ENCODE peak calls at places on chromosomes 12 and 14, in four cellular contexts. One of them, this sample, is unnamed.

GRCh38 chr12:106417926-106418910 is 60.7 kb downstream of the POLR3B start:
- DNase-seq in fibroblast of villous mesenchyme: peak
- DNase-seq in GM12865: no peak
- DNase-seq in bronchial epithelial cell: peak
- DNase-seq in this sample: no peak

GRCh38 chr14:88838015-88838414 is 13.6 kb downstream of the TTC8 start:
- DNase-seq in fibroblast of villous mesenchyme: no peak
- DNase-seq in GM12865: no peak
- DNase-seq in bronchial epithelial cell: no peak
- DNase-seq in this sample: no peak

GRCh38 chr14:45156067-45156466 is 20.3 kb downstream of the FANCM start:
- DNase-seq in fibroblast of villous mesenchyme: peak
- DNase-seq in GM12865: peak
- DNase-seq in bronchial epithelial cell: no peak
- DNase-seq in this sample: no peak

GRCh38 chr12:851913-852312 is 97.6 kb downstream of the RAD52 start:
- DNase-seq in fibroblast of villous mesenchyme: peak
- DNase-seq in GM12865: no peak
- DNase-seq in bronchial epithelial cell: peak
- DNase-seq in this sample: no peak

GRCh38 chr12:233615-233968 is 19.6 kb upstream of the SLC6A12 start:
- DNase-seq in fibroblast of villous mesenchyme: no peak
- DNase-seq in GM12865: no peak
- DNase-seq in bronchial epithelial cell: no peak
- DNase-seq in this sample: no peak

GRCh38 chr14:68816183-68816942 is 23.5 kb upstream of the ZFP36L1 start:
- DNase-seq in fibroblast of villous mesenchyme: peak
- DNase-seq in GM12865: peak
- DNase-seq in bronchial epithelial cell: peak
- DNase-seq in this sample: peak

GRCh38 chr14:31449971-31450610 is 7.2 kb downstream of the DTD2 start:
- DNase-seq in fibroblast of villous mesenchyme: peak
- DNase-seq in GM12865: peak
- DNase-seq in bronchial epithelial cell: peak
- DNase-seq in this sample: no peak

GRCh38 chr12:7642876-7643309 is 22.8 kb downstream of the APOBEC1 start:
- DNase-seq in fibroblast of villous mesenchyme: no peak
- DNase-seq in GM12865: peak
- DNase-seq in bronchial epithelial cell: no peak
- DNase-seq in this sample: no peak

GRCh38 chr12:56670836-56671235 is 17.2 kb downstream of the PTGES3 start:
- DNase-seq in fibroblast of villous mesenchyme: no peak
- DNase-seq in GM12865: no peak
- DNase-seq in bronchial epithelial cell: no peak
- DNase-seq in this sample: no peak

GRCh38 chr12:100163416-100164152 is 20.9 kb upstream of the BLTP3B start:
- DNase-seq in fibroblast of villous mesenchyme: peak
- DNase-seq in GM12865: peak
- DNase-seq in bronchial epithelial cell: peak
- DNase-seq in this sample: peak

GRCh38 chr14:55129428-55130193 is 559 bp downstream of the LGALS3 start:
- DNase-seq in fibroblast of villous mesenchyme: peak
- DNase-seq in GM12865: peak
- DNase-seq in bronchial epithelial cell: peak
- DNase-seq in this sample: peak

GRCh38 chr14:68922201-68922613 is 56.9 kb downstream of the ACTN1 start:
- DNase-seq in fibroblast of villous mesenchyme: no peak
- DNase-seq in GM12865: no peak
- DNase-seq in bronchial epithelial cell: no peak
- DNase-seq in this sample: no peak

DNA sequence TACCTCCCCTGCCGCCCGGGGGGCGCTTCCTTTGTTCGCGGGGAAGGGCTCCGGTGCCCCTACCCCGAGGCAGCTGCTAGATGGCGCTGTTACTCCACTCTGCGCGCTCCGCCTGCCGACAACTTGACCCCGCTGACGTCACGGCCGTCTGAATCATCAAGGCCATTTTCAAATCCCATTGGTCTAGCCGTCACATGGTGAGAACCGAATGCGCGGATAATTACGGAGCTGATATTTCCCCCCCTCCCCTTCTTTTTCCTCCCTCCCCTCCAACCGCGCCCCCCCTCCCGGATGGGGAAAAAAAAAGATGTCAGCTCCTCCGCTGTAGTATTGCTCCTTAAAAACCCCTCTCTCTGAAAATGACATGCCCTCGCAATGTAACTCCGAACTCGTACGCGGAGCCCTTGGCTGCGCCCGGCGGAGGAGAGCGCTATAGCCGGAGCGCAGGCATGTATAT is at the start of gene HOXC10:
- DNase-seq in fibroblast of villous mesenchyme: peak
- DNase-seq in GM12865: peak
- DNase-seq in bronchial epithelial cell: peak
- DNase-seq in this sample: peak
- H3K4me3 ChIP-seq in fibroblast of villous mesenchyme: peak
- H3K4me3 ChIP-seq in GM12865: no peak
- H3K4me3 ChIP-seq in bronchial epithelial cell: no peak
- H3K4me3 ChIP-seq in this sample: peak

GRCh38 chr14:103880986-103881926 is 33.9 kb upstream of the PPP1R13B start:
- DNase-seq in fibroblast of villous mesenchyme: no peak
- DNase-seq in GM12865: no peak
- DNase-seq in bronchial epithelial cell: no peak
- DNase-seq in this sample: peak

GRCh38 chr14:103879118-103879569 is 31.8 kb upstream of the PPP1R13B start:
- DNase-seq in fibroblast of villous mesenchyme: no peak
- DNase-seq in GM12865: no peak
- DNase-seq in bronchial epithelial cell: no peak
- DNase-seq in this sample: no peak

GRCh38 chr14:103878180-103878579 is 30.8 kb upstream of the PPP1R13B start:
- DNase-seq in fibroblast of villous mesenchyme: no peak
- DNase-seq in GM12865: no peak
- DNase-seq in bronchial epithelial cell: no peak
- DNase-seq in this sample: no peak

GRCh38 chr14:103880334-103880985 is 33.1 kb upstream of the PPP1R13B start:
- DNase-seq in fibroblast of villous mesenchyme: peak
- DNase-seq in GM12865: no peak
- DNase-seq in bronchial epithelial cell: peak
- DNase-seq in this sample: peak

DNA sequence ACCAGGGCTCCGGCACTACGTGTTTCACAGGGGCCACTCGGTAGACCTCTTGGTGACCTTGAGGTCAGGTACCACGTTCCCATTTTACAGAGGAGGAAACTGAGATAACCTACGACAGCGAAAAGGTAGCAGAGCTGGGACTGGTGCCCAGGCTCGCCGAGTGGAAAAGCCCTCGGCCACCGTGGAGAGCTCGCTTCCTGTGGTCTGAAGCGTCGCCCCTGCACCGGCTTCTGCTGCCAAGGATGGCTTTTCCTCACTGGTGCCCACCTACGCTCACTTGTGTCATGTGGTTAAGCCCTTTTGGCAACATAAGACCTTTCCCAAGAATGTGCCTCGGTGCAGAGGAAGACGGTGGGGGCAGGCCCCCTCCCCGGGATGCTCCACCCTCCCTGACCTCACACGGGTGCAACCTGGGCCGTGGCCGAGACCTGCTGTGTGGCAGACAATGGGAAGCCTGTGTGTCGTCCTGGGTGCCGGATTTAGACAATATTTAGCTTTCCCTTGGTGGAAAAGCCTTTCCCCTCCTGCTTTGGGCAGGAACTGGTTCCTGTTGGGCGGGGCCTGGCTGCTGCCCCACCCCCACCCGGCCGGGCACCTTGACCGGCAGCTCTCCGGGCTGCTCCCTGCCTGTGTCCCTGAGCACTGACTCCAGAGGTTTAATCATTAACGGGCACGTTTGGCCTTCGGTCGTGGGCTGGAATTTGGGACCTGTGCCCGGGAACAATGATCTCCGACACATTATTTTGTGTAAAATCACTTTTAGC is 32.4 kb upstream of the PPP1R13B start:
- DNase-seq in fibroblast of villous mesenchyme: no peak
- DNase-seq in GM12865: no peak
- DNase-seq in bronchial epithelial cell: peak
- DNase-seq in this sample: peak
- H3K4me3 ChIP-seq in fibroblast of villous mesenchyme: no peak
- H3K4me3 ChIP-seq in GM12865: no peak
- H3K4me3 ChIP-seq in bronchial epithelial cell: peak
- H3K4me3 ChIP-seq in this sample: peak

DNA sequence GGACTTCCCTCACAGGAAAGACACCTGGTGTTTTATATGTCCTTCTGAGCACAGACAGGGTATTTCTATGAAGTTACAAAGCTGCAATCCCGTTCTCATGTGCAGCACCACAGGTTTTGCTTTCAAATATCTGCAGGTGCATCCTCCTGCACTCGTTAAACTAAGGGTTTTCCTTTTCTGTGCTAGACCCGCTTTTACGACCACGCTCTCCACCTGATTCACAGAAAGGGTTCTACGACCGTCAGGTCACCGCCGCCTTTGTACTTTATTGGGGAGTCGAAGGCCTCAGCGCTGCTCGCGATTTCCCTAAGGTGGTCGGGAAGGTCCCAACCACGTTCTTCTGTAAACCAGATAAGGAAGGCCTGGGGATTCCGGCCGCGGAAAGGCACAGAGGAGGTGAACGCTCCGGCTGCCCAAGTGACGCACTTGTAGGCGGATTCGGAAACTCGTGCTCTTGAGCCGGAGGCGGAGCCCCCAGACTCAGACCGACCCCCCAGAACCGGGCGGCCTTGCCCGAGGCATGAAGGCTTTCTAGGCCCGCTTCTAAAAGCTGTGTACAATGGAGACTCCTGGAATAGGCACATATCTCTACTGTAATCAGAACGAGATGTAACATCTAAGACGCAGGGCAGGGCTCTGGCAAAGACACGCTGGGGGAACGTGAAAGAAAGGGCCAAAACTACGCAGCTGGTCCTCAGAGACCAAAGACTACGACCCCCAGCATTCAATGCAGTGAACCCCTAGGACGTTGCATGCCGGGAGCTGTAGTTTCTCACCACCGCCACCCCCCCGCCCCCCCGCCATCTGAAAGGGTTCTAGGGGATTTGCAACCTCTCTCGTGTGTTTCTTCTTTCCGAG is 930 bp upstream of the HSP90B1 start:
- DNase-seq in fibroblast of villous mesenchyme: peak
- DNase-seq in GM12865: peak
- DNase-seq in bronchial epithelial cell: peak
- DNase-seq in this sample: peak
- H3K4me3 ChIP-seq in fibroblast of villous mesenchyme: peak
- H3K4me3 ChIP-seq in GM12865: peak
- H3K4me3 ChIP-seq in bronchial epithelial cell: peak
- H3K4me3 ChIP-seq in this sample: peak

GRCh38 chr12:124099661-124100060 is 126.6 kb downstream of the ZNF664 start:
- DNase-seq in fibroblast of villous mesenchyme: no peak
- DNase-seq in GM12865: no peak
- DNase-seq in bronchial epithelial cell: no peak
- DNase-seq in this sample: no peak
- H3K4me3 ChIP-seq in fibroblast of villous mesenchyme: no peak
- H3K4me3 ChIP-seq in GM12865: no peak
- H3K4me3 ChIP-seq in bronchial epithelial cell: no peak
- H3K4me3 ChIP-seq in this sample: no peak

This sample was measured in left ventricle myocardium inferior.